ENCODE peak calls at places on chromosomes 4 and X, in six cellular contexts. One of them, this sample, is unnamed.

GRCh38 chr4:39151120-39151713 is 31.1 kb upstream of the WDR19 start:
- DNase-seq in CD8-positive, alpha-beta T cell: no peak
- DNase-seq in GM23338: no peak
- DNase-seq in astrocyte: peak; percentile 36
- DNase-seq in HepG2: no peak
- DNase-seq in hepatocyte: no peak
- DNase-seq in this sample: no peak

GRCh38 chr4:4326136-4326535 is 36.1 kb downstream of the ZBTB49 start:
- DNase-seq in CD8-positive, alpha-beta T cell: peak; percentile 7
- DNase-seq in GM23338: no peak
- DNase-seq in astrocyte: no peak
- DNase-seq in HepG2: no peak
- DNase-seq in hepatocyte: no peak
- DNase-seq in this sample: no peak

GRCh38 chr4:28636971-28637370 is 1776.3 kb downstream of the STIM2 start:
- DNase-seq in CD8-positive, alpha-beta T cell: no peak
- DNase-seq in GM23338: no peak
- DNase-seq in astrocyte: no peak
- DNase-seq in HepG2: no peak
- DNase-seq in hepatocyte: no peak
- DNase-seq in this sample: no peak

GRCh38 chrX:20527458-20528099 is 260.9 kb upstream of the RPS6KA3 start:
- DNase-seq in CD8-positive, alpha-beta T cell: no peak
- DNase-seq in GM23338: peak; percentile 39
- DNase-seq in astrocyte: no peak
- DNase-seq in HepG2: peak; percentile 21
- DNase-seq in hepatocyte: peak; percentile 33
- DNase-seq in this sample: no peak

GRCh38 chr4:182126096-182126495 is 117.1 kb upstream of the TENM3 start:
- DNase-seq in CD8-positive, alpha-beta T cell: no peak
- DNase-seq in GM23338: no peak
- DNase-seq in astrocyte: peak; percentile 53
- DNase-seq in HepG2: no peak
- DNase-seq in hepatocyte: no peak
- DNase-seq in this sample: no peak

GRCh38 chr4:150769845-150770244 is 187.9 kb downstream of the MAB21L2 start:
- DNase-seq in CD8-positive, alpha-beta T cell: no peak
- DNase-seq in GM23338: no peak
- DNase-seq in astrocyte: peak; percentile 6
- DNase-seq in HepG2: no peak
- DNase-seq in hepatocyte: no peak
- DNase-seq in this sample: peak; percentile 15

GRCh38 chr4:95546866-95547707 is 1.7 kb downstream of the UNC5C start:
- DNase-seq in CD8-positive, alpha-beta T cell: no peak
- DNase-seq in GM23338: peak; percentile 53
- DNase-seq in astrocyte: no peak
- DNase-seq in HepG2: no peak
- DNase-seq in hepatocyte: no peak
- DNase-seq in this sample: no peak

GRCh38 chr4:124044330-124044729 is 647.7 kb downstream of the SPRY1 start:
- DNase-seq in CD8-positive, alpha-beta T cell: no peak
- DNase-seq in GM23338: no peak
- DNase-seq in astrocyte: no peak
- DNase-seq in HepG2: no peak
- DNase-seq in hepatocyte: no peak
- DNase-seq in this sample: no peak

GRCh38 chrX:118554511-118554910 is 58.9 kb downstream of the DOCK11 start:
- DNase-seq in CD8-positive, alpha-beta T cell: no peak
- DNase-seq in GM23338: no peak
- DNase-seq in astrocyte: no peak
- DNase-seq in HepG2: no peak
- DNase-seq in hepatocyte: no peak
- DNase-seq in this sample: no peak

GRCh38 chrX:43000121-43000520 is 222.2 kb upstream of the PPP1R2C start:
- DNase-seq in CD8-positive, alpha-beta T cell: no peak
- DNase-seq in GM23338: no peak
- DNase-seq in astrocyte: no peak
- DNase-seq in HepG2: no peak
- DNase-seq in hepatocyte: no peak
- DNase-seq in this sample: no peak

GRCh38 chr4:72971572-72971971 is 97.9 kb downstream of the COX18 start:
- DNase-seq in CD8-positive, alpha-beta T cell: no peak
- DNase-seq in GM23338: no peak
- DNase-seq in astrocyte: peak; percentile 97
- DNase-seq in HepG2: no peak
- DNase-seq in hepatocyte: no peak
- DNase-seq in this sample: peak; percentile 95

GRCh38 chr4:124105212-124105611 is 607.3 kb downstream of the ANKRD50 start:
- DNase-seq in CD8-positive, alpha-beta T cell: no peak
- DNase-seq in GM23338: no peak
- DNase-seq in astrocyte: peak; percentile 42
- DNase-seq in HepG2: no peak
- DNase-seq in hepatocyte: no peak
- DNase-seq in this sample: peak; percentile 49

GRCh38 chr4:40524642-40525041 is 105.0 kb downstream of the RBM47 start:
- DNase-seq in CD8-positive, alpha-beta T cell: no peak
- DNase-seq in GM23338: no peak
- DNase-seq in astrocyte: peak; percentile 44
- DNase-seq in HepG2: no peak
- DNase-seq in hepatocyte: no peak
- DNase-seq in this sample: no peak

GRCh38 chr4:7360802-7361201 is 73.9 kb downstream of the PSAPL1 start:
- DNase-seq in CD8-positive, alpha-beta T cell: no peak
- DNase-seq in GM23338: no peak
- DNase-seq in astrocyte: no peak
- DNase-seq in HepG2: no peak
- DNase-seq in hepatocyte: no peak
- DNase-seq in this sample: no peak

GRCh38 chr4:162865102-162865501 is 301.6 kb downstream of the NAF1 start:
- DNase-seq in CD8-positive, alpha-beta T cell: no peak
- DNase-seq in GM23338: peak; percentile 25
- DNase-seq in astrocyte: no peak
- DNase-seq in HepG2: no peak
- DNase-seq in hepatocyte: no peak
- DNase-seq in this sample: no peak

GRCh38 chr4:139488442-139488841 is 34.5 kb downstream of the RAB33B start:
- DNase-seq in CD8-positive, alpha-beta T cell: no peak
- DNase-seq in GM23338: no peak
- DNase-seq in astrocyte: no peak
- DNase-seq in HepG2: no peak
- DNase-seq in hepatocyte: no peak
- DNase-seq in this sample: no peak
- H3K27ac ChIP-seq in CD8-positive, alpha-beta T cell: no peak overlapping the region
- H3K27ac ChIP-seq in GM23338: no peak overlapping the region
- H3K27ac ChIP-seq in astrocyte: no peak overlapping the region
- H3K27ac ChIP-seq in HepG2: no peak overlapping the region
- H3K27ac ChIP-seq in hepatocyte: no peak overlapping the region
- H3K27ac ChIP-seq in this sample: no peak overlapping the region

GRCh38 chr4:85005865-85006377 is 39.4 kb upstream of the WDFY3 start:
- DNase-seq in CD8-positive, alpha-beta T cell: no peak
- DNase-seq in GM23338: no peak
- DNase-seq in astrocyte: peak; percentile 82
- DNase-seq in HepG2: no peak
- DNase-seq in hepatocyte: no peak
- DNase-seq in this sample: peak; percentile 92

GRCh38 chr4:84995386-84995785 is 28.9 kb upstream of the WDFY3 start:
- DNase-seq in CD8-positive, alpha-beta T cell: no peak
- DNase-seq in GM23338: no peak
- DNase-seq in astrocyte: peak; percentile 45
- DNase-seq in HepG2: no peak
- DNase-seq in hepatocyte: no peak
- DNase-seq in this sample: peak; percentile 77

GRCh38 chr4:85000343-85000742 is 33.9 kb upstream of the WDFY3 start:
- DNase-seq in CD8-positive, alpha-beta T cell: no peak
- DNase-seq in GM23338: no peak
- DNase-seq in astrocyte: no peak
- DNase-seq in HepG2: no peak
- DNase-seq in hepatocyte: no peak
- DNase-seq in this sample: no peak
- TF ChIP-seq CTCF in CD8-positive, alpha-beta T cell: no peak
- TF ChIP-seq CTCF in GM23338: no peak
- TF ChIP-seq CTCF in astrocyte: no peak
- TF ChIP-seq CTCF in HepG2: no peak
- TF ChIP-seq CTCF in hepatocyte: no peak
- TF ChIP-seq CTCF in this sample: no peak

GRCh38 chrX:1105671-1106419 is 106.6 kb downstream of the CRLF2 start:
- DNase-seq in CD8-positive, alpha-beta T cell: no peak
- DNase-seq in GM23338: peak; percentile 42
- DNase-seq in astrocyte: no peak
- DNase-seq in HepG2: no peak
- DNase-seq in hepatocyte: no peak
- DNase-seq in this sample: no peak
- H3K27me3 ChIP-seq in CD8-positive, alpha-beta T cell: no peaks in the 10 kb centered on the region
- H3K27me3 ChIP-seq in GM23338: peaks cover 8% of the 10 kb centered on the region
- H3K27me3 ChIP-seq in astrocyte: no peaks in the 10 kb centered on the region
- H3K27me3 ChIP-seq in HepG2: no peaks in the 10 kb centered on the region
- H3K27me3 ChIP-seq in hepatocyte: peaks cover 13% of the 10 kb centered on the region
- H3K27me3 ChIP-seq in this sample: no peaks in the 10 kb centered on the region

DNA sequence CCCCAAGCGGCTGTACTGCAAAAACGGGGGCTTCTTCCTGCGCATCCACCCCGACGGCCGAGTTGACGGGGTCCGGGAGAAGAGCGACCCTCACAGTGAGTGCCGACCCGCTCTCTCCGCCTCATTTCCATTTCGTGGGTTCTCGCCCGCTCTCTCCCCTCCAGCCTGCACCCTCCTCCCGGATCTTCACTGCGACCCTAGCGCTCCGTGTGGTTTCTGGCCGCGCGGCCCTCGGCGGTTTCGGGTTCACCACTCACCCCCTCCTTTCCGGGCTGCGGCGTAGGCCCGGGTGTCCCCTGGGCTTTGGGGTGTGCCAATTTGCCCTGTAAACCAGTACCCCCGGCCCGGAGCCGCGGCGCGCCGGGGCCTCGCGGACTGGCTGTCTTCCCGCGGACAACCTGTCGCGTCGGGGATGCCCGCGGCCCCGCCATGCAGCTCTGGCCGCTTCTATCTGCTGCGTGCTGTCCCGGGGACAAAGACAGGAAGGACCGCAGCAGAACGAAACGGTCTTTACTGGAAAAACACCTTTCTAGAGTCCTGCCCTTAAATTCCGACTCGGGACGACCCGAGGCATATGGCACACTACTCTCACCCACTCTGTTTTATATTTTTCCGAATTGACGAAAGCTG is 742 bp downstream of the FGF2 start:
- DNase-seq in CD8-positive, alpha-beta T cell: peak; percentile 50
- DNase-seq in GM23338: peak; percentile 45
- DNase-seq in astrocyte: no peak
- DNase-seq in HepG2: no peak
- DNase-seq in hepatocyte: peak; percentile 30
- DNase-seq in this sample: peak; percentile 20
- H3K27ac ChIP-seq in CD8-positive, alpha-beta T cell: no peak overlapping the region
- H3K27ac ChIP-seq in GM23338: peak overlapping the region; percentile 96
- H3K27ac ChIP-seq in astrocyte: peak overlapping the region; percentile 74
- H3K27ac ChIP-seq in HepG2: no peak overlapping the region
- H3K27ac ChIP-seq in hepatocyte: peak overlapping the region; percentile 71
- H3K27ac ChIP-seq in this sample: peak overlapping the region; percentile 68

DNA sequence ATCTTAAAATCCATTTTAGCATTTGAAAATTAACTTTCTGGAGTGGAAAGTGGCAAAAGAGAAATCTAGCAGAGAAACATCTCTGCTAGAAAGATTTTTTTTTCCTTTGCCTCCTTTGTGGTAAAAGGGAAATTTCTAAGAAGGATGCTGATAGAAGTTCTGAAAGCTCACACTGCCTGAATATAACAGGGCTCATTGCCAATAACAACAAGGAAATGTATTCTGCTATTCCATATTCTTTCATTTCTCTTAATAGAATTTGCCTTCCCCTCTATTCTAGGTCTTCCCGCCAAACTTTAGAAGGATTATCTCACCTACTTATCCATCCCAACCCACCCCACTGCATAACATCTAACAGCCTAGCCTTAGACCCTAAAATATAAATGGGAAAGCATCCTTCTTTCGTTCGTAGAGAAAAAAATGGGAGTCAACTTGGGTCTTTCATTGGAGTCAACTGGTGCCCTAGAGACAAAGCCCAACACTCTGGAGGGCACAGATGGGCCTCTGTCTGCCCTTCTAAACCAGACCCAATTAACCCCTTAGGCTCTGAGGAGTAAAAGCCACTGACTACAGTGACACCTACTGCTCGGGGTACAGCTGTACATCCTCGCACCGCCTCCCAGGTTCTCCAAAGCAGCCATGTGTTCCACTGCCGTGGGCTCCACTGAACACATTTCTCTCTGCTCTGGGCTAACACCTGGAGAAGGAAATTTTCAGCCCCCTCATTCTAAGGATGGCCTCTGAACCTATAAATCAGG is 103.9 kb downstream of the MAML3 start:
- DNase-seq in CD8-positive, alpha-beta T cell: no peak
- DNase-seq in GM23338: peak; percentile 82
- DNase-seq in astrocyte: peak; percentile 43
- DNase-seq in HepG2: no peak
- DNase-seq in hepatocyte: no peak
- DNase-seq in this sample: no peak
- TF ChIP-seq CTCF in CD8-positive, alpha-beta T cell: no peak
- TF ChIP-seq CTCF in GM23338: peak; percentile 87
- TF ChIP-seq CTCF in astrocyte: peak; percentile 22
- TF ChIP-seq CTCF in HepG2: peak; percentile 51
- TF ChIP-seq CTCF in hepatocyte: peak; percentile 33
- TF ChIP-seq CTCF in this sample: peak; percentile 78

GRCh38 chrX:150358651-150359050 is 4.5 kb upstream of the MAMLD1 start:
- DNase-seq in CD8-positive, alpha-beta T cell: no peak
- DNase-seq in GM23338: no peak
- DNase-seq in astrocyte: no peak
- DNase-seq in HepG2: no peak
- DNase-seq in hepatocyte: no peak
- DNase-seq in this sample: no peak

GRCh38 chrX:150362599-150363481 is at the start of gene MAMLD1:
- DNase-seq in CD8-positive, alpha-beta T cell: peak; percentile 68
- DNase-seq in GM23338: peak; percentile 18
- DNase-seq in astrocyte: peak; percentile 79
- DNase-seq in HepG2: no peak
- DNase-seq in hepatocyte: peak; percentile 61
- DNase-seq in this sample: peak; percentile 76

GRCh38 chrX:150361777-150362351 is 1.3 kb upstream of the MAMLD1 start:
- DNase-seq in CD8-positive, alpha-beta T cell: peak; percentile 55
- DNase-seq in GM23338: peak; percentile 41
- DNase-seq in astrocyte: peak; percentile 25
- DNase-seq in HepG2: no peak
- DNase-seq in hepatocyte: peak; percentile 31
- DNase-seq in this sample: no peak

GRCh38 chrX:150361070-150361776 is 1.9 kb upstream of the MAMLD1 start:
- DNase-seq in CD8-positive, alpha-beta T cell: peak; percentile 52
- DNase-seq in GM23338: peak; percentile 57
- DNase-seq in astrocyte: no peak
- DNase-seq in HepG2: no peak
- DNase-seq in hepatocyte: peak; percentile 40
- DNase-seq in this sample: no peak

DNA sequence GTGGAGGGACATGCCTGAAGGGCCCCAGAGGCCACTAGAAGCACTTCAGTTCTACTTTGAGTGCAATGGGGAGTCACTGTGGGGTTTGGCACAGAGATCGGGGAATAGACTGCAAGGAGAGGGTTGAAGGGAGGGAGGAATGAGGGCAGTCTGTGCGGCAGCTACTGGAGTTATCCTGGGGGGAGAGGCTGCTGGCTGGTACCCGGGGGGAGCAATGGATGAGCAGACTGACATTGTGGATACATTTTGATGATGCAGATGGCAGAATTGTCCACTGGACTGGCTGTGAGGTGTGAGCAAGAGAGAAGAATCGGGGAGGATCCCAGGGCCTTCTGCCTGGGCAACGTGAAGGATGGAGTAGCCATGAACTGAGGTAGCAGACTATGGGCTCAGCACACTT is 2.8 kb upstream of the MAMLD1 start:
- DNase-seq in CD8-positive, alpha-beta T cell: peak; percentile 41
- DNase-seq in GM23338: no peak
- DNase-seq in astrocyte: no peak
- DNase-seq in HepG2: no peak
- DNase-seq in hepatocyte: no peak
- DNase-seq in this sample: no peak
- H3K27me3 ChIP-seq in CD8-positive, alpha-beta T cell: no peaks in the 10 kb centered on the region
- H3K27me3 ChIP-seq in GM23338: peaks cover 62% of the 10 kb centered on the region
- H3K27me3 ChIP-seq in astrocyte: no peaks in the 10 kb centered on the region
- H3K27me3 ChIP-seq in HepG2: peaks cover 36% of the 10 kb centered on the region
- H3K27me3 ChIP-seq in hepatocyte: peaks cover 7% of the 10 kb centered on the region
- H3K27me3 ChIP-seq in this sample: no peaks in the 10 kb centered on the region

This sample was measured in brain microvascular endothelial cell.